ENCODE peak calls at places on chromosomes 12 and 14, in five cellular contexts. D is endodermal cell; M is CD4-positive, CD25-positive, alpha-beta regulatory T cell; W is suprapubic skin; K is body of pancreas. V is an unnamed sample. For H3K9me3, the result is how much of the 10 kb centered on the place peaks cover.

GRCh38 chr12:82952946-82953345 is 266.2 kb downstream of the TMTC2 start:
- DNase-seq in D (no peak), M (no peak), K (no peak), W (no peak), V (no peak)

GRCh38 chr12:91928501-91928900 is 217.1 kb downstream of the BTG1 start:
- DNase-seq in M (no peak), D (no peak), W (no peak), K (no peak), V (no peak)

GRCh38 chr12:3295648-3296408 is 195.2 kb upstream of the PRMT8 start:
- DNase-seq in W (no peak), K (peak), M (no peak), D (no peak), V (peak)

GRCh38 chr12:113232787-113233585 is 11.7 kb downstream of the TPCN1 start:
- DNase-seq in W (peak), K (no peak), M (peak), D (peak), V (no peak)

GRCh38 chr12:18313316-18313715 is 52.0 kb downstream of the PIK3C2G start:
- DNase-seq in W (no peak), M (no peak), D (no peak), K (no peak), V (no peak)

GRCh38 chr14:98056946-98057345 is 1215.1 kb downstream of the BCL11B start:
- DNase-seq in D (no peak), W (no peak), K (no peak), M (no peak), V (no peak)

GRCh38 chr12:124524231-124524925 is 43.0 kb downstream of the NCOR2 start:
- DNase-seq in K (no peak), M (no peak), D (no peak), W (peak), V (no peak)

GRCh38 chr12:49582840-49583239 is 14.9 kb upstream of the MCRS1 start:
- DNase-seq in W (no peak), D (no peak), K (no peak), M (no peak), V (no peak)

GRCh38 chr12:26939192-26939832 is 1.0 kb downstream of the FGFR1OP2 start:
- DNase-seq in D (no peak), M (no peak), W (no peak), K (no peak), V (no peak)

GRCh38 chr12:61504396-61505115 is 755.6 kb upstream of the USP15 start:
- DNase-seq in M (no peak), W (no peak), K (no peak), D (peak), V (no peak)

GRCh38 chr12:46451276-46452021 is 78.9 kb upstream of the SLC38A2 start:
- DNase-seq in W (no peak), D (no peak), M (no peak), K (no peak), V (no peak)

GRCh38 chr12:6771509-6772330 is 600 bp upstream of the LAG3 start:
- DNase-seq in W (no peak), D (no peak), K (no peak), M (no peak), V (no peak)

GRCh38 chr14:33229269-33229924 is 290.7 kb downstream of the NPAS3 start:
- DNase-seq in M (no peak), W (no peak), D (no peak), K (peak), V (no peak)

GRCh38 chr12:120353136-120353535 is 15.8 kb downstream of the MSI1 start:
- DNase-seq in W (no peak), K (no peak), D (no peak), M (no peak), V (no peak)

GRCh38 chr12:7678744-7679143 is 13.0 kb upstream of the APOBEC1 start:
- DNase-seq in M (no peak), W (no peak), K (no peak), D (no peak), V (no peak)

GRCh38 chr12:121773011-121773777 is 20.3 kb downstream of the RHOF start:
- DNase-seq in D (peak), K (peak), W (no peak), M (peak), V (peak)

GRCh38 chr14:65016461-65016860 is 29.8 kb downstream of the FNTB start:
- DNase-seq in D (no peak), W (no peak), M (no peak), K (no peak), V (no peak)
- H3K9me3 ChIP-seq in D (under half), W (under half), M (under half), K (under half), V (under half)

GRCh38 chr12:133057446-133057845 is 20.1 kb downstream of the ZNF84 start:
- DNase-seq in M (no peak), K (no peak), D (no peak), W (no peak), V (no peak)
- H3K9me3 ChIP-seq in M (half or more), K (under half), D (half or more), W (half or more), V (half or more)

DNA sequence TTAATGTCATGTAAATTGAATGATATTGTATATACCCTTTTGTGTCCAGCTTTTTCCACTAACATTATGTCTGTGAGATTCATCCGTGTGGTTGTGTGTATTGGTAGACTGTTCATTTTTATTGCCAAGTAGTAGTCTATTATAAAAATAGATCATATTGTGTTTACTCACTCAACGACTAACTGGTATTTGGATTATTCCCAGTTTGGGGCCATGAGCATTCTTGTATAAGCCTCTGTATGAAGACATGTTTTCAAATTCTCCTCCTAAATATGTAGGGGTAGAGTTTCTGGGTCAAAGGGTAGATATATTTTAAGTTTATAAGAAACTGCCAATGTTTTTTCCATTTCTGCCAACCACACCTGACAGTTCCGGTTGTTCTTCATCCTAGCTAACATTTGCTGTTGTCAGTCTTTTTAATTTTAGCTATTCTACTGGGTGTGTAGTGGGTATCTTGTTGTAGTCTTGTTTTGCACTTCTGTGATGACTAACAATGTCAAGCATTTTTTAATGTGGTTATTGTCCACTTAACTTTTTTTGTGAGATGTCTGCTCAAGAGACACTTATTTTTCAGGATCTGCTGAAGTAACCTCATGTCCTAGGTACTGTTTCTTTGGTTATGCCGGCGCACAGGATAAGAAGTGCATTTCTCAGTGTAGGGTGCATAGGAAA is 93.2 kb downstream of the DACT1 start:
- DNase-seq in D (no peak), K (no peak), M (no peak), W (no peak), V (no peak)
- H3K9me3 ChIP-seq in D (under half), K (under half), M (under half), W (under half), V (under half)

GRCh38 chr12:132907216-132907615 is 19.8 kb upstream of the CHFR start:
- DNase-seq in K (no peak), W (no peak), D (peak), M (no peak), V (no peak)
- H3K9me3 ChIP-seq in K (under half), W (under half), D (under half), M (under half), V (under half)

DNA sequence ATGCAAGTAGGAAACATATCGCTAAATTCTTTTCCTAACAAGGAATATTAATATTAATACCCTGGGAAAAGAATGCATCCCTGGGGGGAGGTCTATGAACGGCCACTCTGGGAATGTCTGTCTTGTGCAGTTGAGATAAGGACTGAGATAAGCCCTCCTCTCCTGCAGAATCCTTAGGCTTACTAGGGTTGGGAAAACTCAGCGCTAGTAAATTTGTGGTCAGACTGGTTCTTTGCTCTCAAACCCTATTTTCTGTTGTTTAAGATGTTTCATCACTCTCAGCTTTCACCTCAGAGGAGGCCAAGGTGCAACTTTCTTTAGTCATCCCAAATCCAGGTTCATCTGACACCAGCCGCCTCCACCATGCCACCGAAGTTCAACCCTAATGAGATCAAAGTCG is 11.2 kb upstream of the RESF1 start:
- DNase-seq in K (no peak), M (no peak), W (no peak), D (peak), V (no peak)
- H3K9me3 ChIP-seq in K (under half), M (under half), W (under half), D (half or more), V (under half)

GRCh38 chr14:106269029-106269428 is 742.6 kb downstream of the TMEM121 start:
- DNase-seq in D (no peak), M (no peak), W (no peak), K (no peak), V (no peak)
- H3K9me3 ChIP-seq in D (half or more), M (under half), W (under half), K (under half), V (under half)

V was measured in ascending aorta.